ENCODE peak calls at places on chromosomes 16 and 17, in nine cellular contexts. Y is cardiac fibroblast, A is adrenal gland, L is nephron progenitor cell, J is psoas muscle, V is AG10803, S is natural killer cell, F is prostate gland, D is AG09319. Q is an unnamed sample.

GRCh38 chr17:61720016-61720795 is 129.2 kb upstream of the NACA2 start:
- DNase-seq in Y (peak), F (no peak), D (no peak), S (no peak), V (no peak), A (no peak), L (no peak), J (no peak), Q (no peak)

GRCh38 chr17:12918132-12918531 is 99.7 kb downstream of the ELAC2 start:
- DNase-seq in A (no peak), F (no peak), Y (no peak), L (no peak), J (no peak), S (no peak), V (no peak), D (no peak), Q (no peak)

GRCh38 chr16:88977028-88977844 is at the start of gene CBFA2T3:
- DNase-seq in Y (peak), J (peak), V (no peak), A (peak), F (no peak), D (no peak), S (no peak), L (peak), Q (peak)

GRCh38 chr16:85062303-85062702 is 34.7 kb downstream of the KIAA0513 start:
- DNase-seq in J (no peak), F (no peak), Y (no peak), A (no peak), L (no peak), D (no peak), V (no peak), S (no peak), Q (no peak)

GRCh38 chr16:20675488-20676267 is 21.8 kb downstream of the ACSM1 start:
- DNase-seq in F (peak), V (peak), A (no peak), D (no peak), J (no peak), L (no peak), Y (peak), S (peak), Q (peak)

GRCh38 chr17:60039096-60039495 is 39.6 kb downstream of the HEATR6 start:
- DNase-seq in S (no peak), F (no peak), D (no peak), J (no peak), V (peak), A (no peak), Y (no peak), L (no peak), Q (no peak)

GRCh38 chr16:10979717-10980601 is 35.6 kb downstream of the CLEC16A start:
- DNase-seq in Y (peak), V (peak), J (peak), F (peak), D (no peak), S (no peak), A (no peak), L (no peak), Q (no peak)

GRCh38 chr16:14509055-14509454 is 121.0 kb downstream of the PARN start:
- DNase-seq in J (no peak), A (no peak), Y (peak), S (no peak), V (no peak), D (no peak), L (no peak), F (no peak), Q (no peak)

GRCh38 chr16:7839568-7839967 is 506.9 kb downstream of the RBFOX1 start:
- DNase-seq in Y (no peak), F (no peak), S (no peak), L (peak), V (no peak), J (no peak), D (no peak), A (no peak), Q (no peak)

GRCh38 chr16:55711959-55712876 is 56.4 kb downstream of the SLC6A2 start:
- DNase-seq in S (peak), F (peak), L (peak), D (peak), V (peak), A (peak), J (peak), Y (peak), Q (peak)

GRCh38 chr16:5616841-5617240 is 519.2 kb upstream of the EEF2KMT start:
- DNase-seq in F (no peak), L (no peak), Y (no peak), J (no peak), D (no peak), S (no peak), V (no peak), A (no peak), Q (no peak)

GRCh38 chr16:69494993-69495392 is 70.6 kb downstream of the CYB5B start:
- DNase-seq in A (no peak), Y (peak), V (no peak), F (no peak), J (no peak), D (no peak), L (no peak), S (no peak), Q (peak)

GRCh38 chr17:50903604-50904521 is 37.7 kb upstream of the TOB1 start:
- DNase-seq in V (peak), F (no peak), D (no peak), Y (no peak), L (no peak), A (no peak), J (no peak), S (no peak), Q (no peak)

GRCh38 chr17:28113269-28113668 is 70.8 kb downstream of the NLK start:
- DNase-seq in F (no peak), J (no peak), D (no peak), A (no peak), V (no peak), L (no peak), S (no peak), Y (peak), Q (no peak)

GRCh38 chr16:22638393-22639206 is 127.9 kb downstream of the NPIPB5 start:
- DNase-seq in L (no peak), J (no peak), F (no peak), D (peak), A (no peak), V (peak), Y (no peak), S (no peak), Q (no peak)

GRCh38 chr17:53191878-53192277 is 630.8 kb upstream of the KIF2B start:
- DNase-seq in S (no peak), Y (no peak), J (no peak), D (no peak), L (no peak), V (no peak), A (no peak), F (no peak), Q (no peak)

GRCh38 chr17:7606280-7606679 is 8.4 kb downstream of the FXR2 start:
- DNase-seq in Y (no peak), D (no peak), A (no peak), V (no peak), F (no peak), S (no peak), J (no peak), L (no peak), Q (no peak)

GRCh38 chr16:15677447-15677846 is 27.4 kb downstream of the NDE1 start:
- DNase-seq in Y (no peak), A (no peak), L (no peak), J (no peak), S (no peak), F (no peak), D (no peak), V (no peak), Q (no peak)

GRCh38 chr16:15686287-15686686 is 36.2 kb downstream of the NDE1 start:
- DNase-seq in S (no peak), D (no peak), J (no peak), A (no peak), Y (no peak), F (no peak), V (no peak), L (no peak), Q (no peak)

GRCh38 chr16:15676506-15676905 is 26.5 kb downstream of the NDE1 start:
- DNase-seq in F (no peak), A (no peak), D (no peak), J (no peak), V (no peak), Y (no peak), S (no peak), L (peak), Q (no peak)

DNA sequence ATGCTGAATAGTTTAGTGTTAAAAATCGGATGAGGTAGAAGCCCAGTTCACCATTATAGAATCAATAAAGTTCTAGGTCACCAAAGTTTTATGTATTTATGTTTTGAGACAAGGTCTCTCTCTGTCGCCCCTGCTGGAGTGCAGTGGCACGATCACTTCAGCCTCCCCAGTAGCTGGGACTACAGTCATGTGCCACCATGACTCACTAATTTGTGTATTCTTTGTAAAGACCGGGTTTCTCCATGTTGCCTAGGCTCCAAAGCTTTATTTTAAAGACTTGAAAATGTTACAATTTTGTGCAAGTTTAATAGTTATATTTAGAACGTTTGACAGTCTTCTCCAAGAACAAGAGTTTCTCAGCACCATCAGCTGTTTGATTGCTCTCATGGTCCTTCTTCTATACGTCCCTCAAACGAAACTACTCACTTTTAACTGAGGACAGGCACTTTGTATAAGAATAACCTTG is 32.1 kb downstream of the NDE1 start:
- DNase-seq in Y (peak), A (peak), S (peak), V (peak), J (no peak), D (peak), L (no peak), F (no peak), Q (no peak)
- TF ChIP-seq CTCF in Y (peak), A (peak), S (peak), V (peak), J (peak), D (peak), L (peak), F (no peak), Q (no peak)

DNA sequence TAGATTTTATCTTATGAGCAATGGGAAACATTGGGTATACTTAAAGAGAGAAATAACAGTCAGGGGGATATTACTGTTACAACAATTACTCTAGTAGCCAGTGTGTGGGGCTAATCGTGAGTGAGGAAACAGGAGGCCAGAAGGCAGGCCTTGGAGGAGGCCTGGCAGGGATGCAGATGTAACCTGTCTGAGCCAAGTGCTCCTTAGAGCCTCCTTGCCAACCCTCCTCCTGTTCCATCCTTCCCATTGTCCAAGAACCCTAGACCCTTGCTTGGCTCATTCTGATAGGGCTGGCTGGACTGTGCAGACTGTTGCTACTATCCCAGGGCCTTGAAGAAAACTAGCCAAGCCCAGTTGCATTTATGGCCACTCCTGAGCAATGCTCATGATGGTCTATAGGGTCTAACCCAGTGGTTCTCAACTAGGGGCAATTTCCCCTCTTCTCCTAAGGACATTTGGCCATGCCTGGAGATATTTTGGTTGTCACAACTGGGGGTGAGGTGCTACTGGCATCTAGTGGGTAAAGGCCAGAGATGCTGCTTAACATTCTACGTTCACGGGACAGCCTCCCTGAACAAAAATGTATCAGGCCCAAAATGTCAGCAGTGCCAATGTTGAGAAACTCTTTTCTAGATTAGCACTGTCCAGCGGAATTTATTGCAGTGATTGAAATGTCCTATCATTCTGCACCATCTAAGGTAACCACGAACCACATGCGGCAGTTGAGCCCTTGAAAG is 24.4 kb upstream of the WSCD1 start:
- DNase-seq in L (no peak), V (no peak), F (no peak), J (no peak), A (no peak), S (no peak), D (no peak), Y (no peak), Q (no peak)
- TF ChIP-seq CTCF in L (no peak), V (no peak), F (no peak), J (no peak), A (no peak), S (no peak), D (no peak), Y (no peak), Q (no peak)

GRCh38 chr17:67200727-67201301 is 44.2 kb downstream of the HELZ start:
- DNase-seq in D (no peak), F (no peak), A (no peak), L (no peak), V (no peak), Y (no peak), S (no peak), J (no peak), Q (no peak)
- TF ChIP-seq CTCF in D (peak), F (no peak), A (peak), L (peak), V (peak), Y (peak), S (peak), J (peak), Q (peak)

DNA sequence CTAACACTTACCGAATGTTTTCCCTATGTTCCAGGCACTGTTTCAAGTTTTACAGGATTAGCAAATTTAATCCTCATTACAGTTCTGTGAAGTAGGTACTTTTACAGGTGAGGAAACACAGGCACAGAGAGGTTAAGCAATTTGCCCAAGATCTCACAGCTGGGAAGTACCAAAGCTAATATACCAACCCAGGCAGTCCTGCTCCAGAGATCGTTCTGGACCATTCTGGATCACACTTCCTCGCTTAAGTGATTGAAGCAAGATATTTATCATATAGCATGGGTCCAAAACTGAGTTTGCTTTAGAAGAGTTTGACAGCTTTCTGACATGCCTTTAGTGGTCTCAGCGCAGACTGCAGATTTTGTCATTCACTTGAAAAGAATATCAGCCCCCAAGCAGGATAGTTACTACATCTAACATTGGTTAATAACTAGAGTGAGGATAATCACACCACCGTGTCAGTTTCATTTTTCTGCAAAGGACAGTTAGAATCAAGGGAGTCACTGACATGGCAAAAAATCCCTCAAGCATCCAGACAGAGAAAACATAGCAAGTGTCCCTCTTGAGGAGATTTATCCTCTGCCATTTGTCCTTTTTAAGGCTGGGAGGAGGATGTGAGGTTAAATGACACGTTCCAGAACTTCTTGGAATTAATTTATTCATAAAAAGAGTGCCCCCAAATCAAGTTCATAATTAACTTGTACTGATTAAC is 5.1 kb downstream of the HS3ST3B1 start:
- DNase-seq in J (no peak), Y (no peak), F (no peak), L (no peak), S (no peak), V (no peak), D (no peak), A (no peak), Q (no peak)
- TF ChIP-seq CTCF in J (no peak), Y (no peak), F (no peak), L (no peak), S (no peak), V (no peak), D (no peak), A (no peak), Q (no peak)

GRCh38 chr17:73210002-73210678 is 17.3 kb downstream of the COG1 start:
- DNase-seq in F (no peak), V (no peak), L (no peak), J (no peak), Y (no peak), D (no peak), S (no peak), A (no peak), Q (no peak)

GRCh38 chr17:73214008-73214407 is 21.2 kb downstream of the COG1 start:
- DNase-seq in S (no peak), Y (no peak), V (no peak), F (no peak), J (no peak), L (no peak), A (no peak), D (no peak), Q (no peak)

GRCh38 chr17:73214851-73215250 is 22.0 kb downstream of the COG1 start:
- DNase-seq in L (no peak), D (no peak), Y (no peak), J (no peak), F (no peak), S (no peak), A (no peak), V (no peak), Q (no peak)

GRCh38 chr17:73211745-73212144 is 18.9 kb downstream of the COG1 start:
- DNase-seq in F (no peak), J (no peak), S (no peak), L (no peak), Y (no peak), D (no peak), V (no peak), A (no peak), Q (no peak)

GRCh38 chr17:73215414-73215813 is 22.6 kb downstream of the COG1 start:
- DNase-seq in A (no peak), J (no peak), D (no peak), Y (no peak), V (no peak), S (no peak), L (no peak), F (peak), Q (no peak)
- TF ChIP-seq CTCF in A (no peak), J (no peak), D (no peak), Y (no peak), V (no peak), S (no peak), L (no peak), F (peak), Q (no peak)

DNA sequence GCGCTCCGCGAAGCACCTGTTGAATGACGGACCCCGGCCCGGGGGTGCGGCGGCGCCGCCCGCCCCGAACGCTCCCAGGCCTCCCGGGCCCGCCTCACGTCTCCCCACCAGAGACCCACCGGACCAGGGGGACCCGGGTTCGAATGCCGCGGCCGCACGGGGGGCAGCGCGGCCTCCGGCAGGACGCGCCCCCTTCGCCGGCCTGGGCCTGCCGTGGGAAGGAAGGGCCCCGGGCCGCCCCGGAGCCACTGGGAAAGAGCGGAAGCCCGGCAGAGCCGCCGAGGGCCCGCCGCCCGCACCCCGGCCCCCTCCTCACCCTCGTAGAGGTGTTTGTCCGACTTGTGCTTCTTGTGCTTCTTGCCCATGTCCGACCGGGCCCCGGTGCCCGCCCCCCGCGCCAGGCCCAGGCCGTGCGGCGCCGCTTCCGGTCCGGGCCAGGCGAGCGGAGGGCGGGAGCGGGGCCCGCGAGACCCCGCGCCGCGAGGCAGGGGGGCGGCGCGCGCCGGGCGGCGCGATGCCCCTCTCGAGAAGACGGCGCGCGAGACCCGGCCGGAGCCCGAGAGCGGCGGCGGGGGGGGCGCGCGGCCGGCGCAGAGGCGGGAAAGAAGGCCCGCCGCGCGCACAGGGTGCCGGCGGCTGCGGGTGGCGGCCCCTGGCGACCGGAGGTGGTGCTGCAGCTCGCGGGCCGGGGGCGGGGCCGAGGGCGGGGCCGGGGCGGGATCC is at the start of gene BRD7:
- DNase-seq in S (peak), L (peak), F (peak), A (peak), J (peak), V (peak), D (no peak), Y (peak), Q (peak)
- TF ChIP-seq CTCF in S (no peak), L (no peak), F (peak), A (peak), J (peak), V (peak), D (peak), Y (peak), Q (peak)

GRCh38 chr17:63828936-63829335 is 1.5 kb upstream of the FTSJ3 start:
- DNase-seq in L (no peak), J (no peak), V (no peak), Y (no peak), S (no peak), F (no peak), D (no peak), A (no peak), Q (no peak)

GRCh38 chr17:63824362-63824761 is 2.9 kb upstream of the PSMC5 start:
- DNase-seq in A (no peak), S (no peak), D (no peak), Y (no peak), J (no peak), V (no peak), L (no peak), F (no peak), Q (no peak)

GRCh38 chr17:63826468-63827001 is 696 bp upstream of the PSMC5 start:
- DNase-seq in V (peak), D (no peak), Y (peak), A (peak), S (peak), J (no peak), F (peak), L (peak), Q (no peak)

GRCh38 chr17:63827801-63828221 is 348 bp upstream of the FTSJ3 start:
- DNase-seq in D (no peak), V (no peak), L (no peak), S (no peak), Y (no peak), F (no peak), J (no peak), A (no peak), Q (no peak)

DNA sequence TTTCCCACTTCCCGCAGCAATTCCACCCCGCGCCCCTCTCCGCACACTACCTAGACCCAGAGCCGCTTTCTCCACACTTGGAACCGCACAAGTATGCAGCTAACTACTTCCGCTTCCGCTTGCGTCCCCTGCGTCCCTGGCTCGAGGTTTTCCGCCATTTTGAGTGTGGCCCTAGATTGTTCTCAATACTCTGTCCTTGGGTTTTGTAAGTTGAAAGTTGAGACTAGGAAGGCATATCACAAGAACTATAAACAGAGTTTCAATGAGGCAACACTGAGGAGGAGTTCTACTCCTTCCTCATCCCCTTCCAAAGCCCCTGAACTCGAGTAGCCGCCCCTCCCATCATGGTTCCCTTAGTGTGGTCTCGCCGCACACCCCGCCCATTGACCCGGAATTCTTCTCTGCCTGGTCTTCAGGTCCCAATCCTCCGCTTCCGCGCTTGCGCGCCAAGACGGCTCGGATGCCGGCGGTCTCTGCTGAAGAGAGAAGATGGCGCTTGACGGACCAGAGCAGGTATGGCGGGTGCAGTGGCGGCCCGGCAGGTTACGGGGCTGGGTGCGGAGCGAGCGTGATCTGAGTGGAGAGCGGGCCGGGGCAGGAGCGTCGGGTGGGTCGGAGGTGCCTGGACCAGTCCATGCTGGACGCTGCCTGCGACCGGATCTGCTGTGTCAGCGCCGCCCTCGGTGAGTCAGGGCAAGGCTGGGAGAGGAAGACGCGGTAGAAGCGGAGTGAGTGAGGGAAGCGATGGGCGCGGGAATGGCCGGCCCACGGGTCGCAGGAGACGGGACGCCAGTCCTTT is at the start of the genes FTSJ3 and PSMC5:
- DNase-seq in V (peak), F (peak), A (peak), Y (peak), D (peak), L (peak), S (peak), J (peak), Q (peak)
- TF ChIP-seq CTCF in V (peak), F (peak), A (peak), Y (peak), D (peak), L (peak), S (peak), J (peak), Q (peak)

Q was measured in GM13976.